ENCODE peak calls at places on chromosomes 12 and 14, in nine cellular contexts. K is uterus, D is H54, Y is body of pancreas, O is endothelial cell of umbilical vein, A is heart left ventricle, S is tibial nerve, Z is transverse colon, P is A549. J is an unnamed sample.

GRCh38 chr14:68583527-68584275 is 209.2 kb downstream of the ZFP36L1 start:
- DNase-seq in O (no peak), Y (no peak), Z (no peak), D (no peak), A (no peak), K (no peak), S (no peak), P (no peak), J (no peak)

GRCh38 chr14:51396222-51396815 is 156.3 kb downstream of the TMX1 start:
- DNase-seq in S (no peak), P (peak; percentile 74), D (no peak), Z (peak; percentile 13), Y (peak; percentile 37), A (no peak), K (peak; percentile 57), O (peak; percentile 99), J (peak; percentile 38)

GRCh38 chr14:105526781-105527380 is 498 bp downstream of the TMEM121 start:
- DNase-seq in D (no peak), Z (no peak), A (no peak), P (no peak), K (no peak), O (no peak), S (no peak), Y (peak; percentile 46), J (peak; percentile 85)

GRCh38 chr14:104805326-104805678 is 4.4 kb downstream of the ZBTB42 start:
- DNase-seq in S (no peak), K (no peak), Z (no peak), P (peak; percentile 81), O (no peak), D (peak; percentile 98), Y (peak; percentile 69), A (peak; percentile 68), J (no peak)

GRCh38 chr14:63757211-63757610 is 29.3 kb upstream of the SGPP1 start:
- DNase-seq in K (no peak), S (no peak), O (no peak), A (no peak), Z (no peak), Y (no peak), P (no peak), D (no peak), J (no peak)

GRCh38 chr12:43338848-43339526 is 213.0 kb downstream of the ADAMTS20 start:
- DNase-seq in Y (no peak), P (peak; percentile 24), A (no peak), S (no peak), D (peak; percentile 10), K (no peak), Z (no peak), O (peak; percentile 86), J (no peak)

GRCh38 chr14:76589246-76589645 is 172.0 kb upstream of the VASH1 start:
- DNase-seq in D (no peak), O (no peak), A (no peak), Z (no peak), P (peak; percentile 9), K (no peak), Y (no peak), S (no peak), J (no peak)

GRCh38 chr12:130031571-130032189 is 127.9 kb upstream of the TMEM132D start:
- DNase-seq in A (peak; percentile 78), Y (peak; percentile 73), P (peak; percentile 57), O (peak; percentile 7), S (no peak), Z (peak; percentile 48), D (peak; percentile 60), K (no peak), J (no peak)

GRCh38 chr12:124737040-124737419 is 126.6 kb downstream of the SCARB1 start:
- DNase-seq in Y (no peak), Z (no peak), K (no peak), D (no peak), A (no peak), P (no peak), S (no peak), O (no peak), J (no peak)

GRCh38 chr14:95437715-95438114 is 78.7 kb downstream of the SYNE3 start:
- DNase-seq in P (no peak), Y (no peak), D (no peak), O (no peak), A (no peak), S (no peak), K (no peak), Z (no peak), J (no peak)

GRCh38 chr12:49903700-49904423 is at the start of gene FAIM2:
- DNase-seq in D (no peak), Z (peak; percentile 24), O (no peak), K (peak; percentile 81), A (peak; percentile 82), S (no peak), Y (peak; percentile 22), P (no peak), J (no peak)

GRCh38 chr14:85279407-85279806 is 250.5 kb upstream of the FLRT2 start:
- DNase-seq in O (no peak), D (no peak), P (no peak), A (no peak), S (no peak), Z (no peak), K (no peak), Y (no peak), J (no peak)

GRCh38 chr12:90953956-90954421 is 987 bp downstream of the CCER1 start:
- DNase-seq in S (no peak), A (no peak), P (peak; percentile 85), Z (no peak), D (no peak), O (no peak), K (no peak), Y (peak; percentile 21), J (no peak)

GRCh38 chr14:82094819-82095218 is 561.2 kb upstream of the SEL1L start:
- DNase-seq in Z (no peak), S (no peak), D (no peak), O (no peak), Y (no peak), P (no peak), K (no peak), A (no peak), J (no peak)

GRCh38 chr14:85617799-85618198 is 87.9 kb downstream of the FLRT2 start:
- DNase-seq in K (no peak), O (no peak), Z (no peak), P (no peak), D (no peak), Y (no peak), S (no peak), A (no peak), J (no peak)

GRCh38 chr12:38931461-38931860 is 26.1 kb upstream of the CPNE8 start:
- DNase-seq in Y (no peak), A (no peak), Z (no peak), O (no peak), P (no peak), S (no peak), D (no peak), K (no peak), J (no peak)

GRCh38 chr12:77816196-77816595 is 14.5 kb upstream of the NAV3 start:
- DNase-seq in D (no peak), Y (no peak), A (no peak), K (no peak), O (no peak), Z (no peak), P (no peak), S (no peak), J (no peak)
- TF ChIP-seq POLR2A in D (no peak), Y (no peak), A (no peak), K (no peak), O (no peak), Z (no peak), P (no peak), S (no peak), J (no peak)

GRCh38 chr12:99618657-99619056 is 28.9 kb upstream of the GARIN6 start:
- DNase-seq in K (no peak), P (no peak), O (no peak), Y (no peak), Z (no peak), D (no peak), S (no peak), A (no peak), J (no peak)

GRCh38 chr12:99619389-99620158 is 28.0 kb upstream of the GARIN6 start:
- DNase-seq in Y (no peak), A (no peak), Z (no peak), K (no peak), O (no peak), D (peak; percentile 2), P (peak; percentile 31), S (no peak), J (no peak)

DNA sequence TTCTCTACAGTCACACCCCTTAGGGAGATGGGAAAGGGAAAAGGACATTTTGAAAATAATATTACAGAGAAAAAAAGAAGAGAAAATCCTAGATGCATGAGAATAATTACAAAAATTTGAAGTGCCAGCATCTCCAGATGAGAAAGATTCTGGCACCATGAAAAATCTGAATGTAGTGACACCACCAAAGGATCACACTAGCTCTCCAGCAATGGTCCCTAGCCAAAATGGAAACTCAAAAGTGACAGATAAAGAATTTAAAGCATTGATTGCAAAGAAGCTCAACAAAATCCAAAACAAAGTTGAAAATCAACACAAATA is 27.4 kb upstream of the GARIN6 start:
- DNase-seq in O (no peak), K (no peak), D (no peak), P (no peak), Y (no peak), Z (no peak), A (no peak), S (no peak), J (no peak)
- TF ChIP-seq POLR2A in O (no peak), K (no peak), D (no peak), P (no peak), Y (no peak), Z (no peak), A (no peak), S (no peak), J (no peak)

GRCh38 chr12:94769040-94769420 is 118.7 kb upstream of the TMCC3 start:
- DNase-seq in K (no peak), D (no peak), S (no peak), Z (peak; percentile 58), O (peak; percentile 52), A (no peak), Y (no peak), P (no peak), J (no peak)
- TF ChIP-seq POLR2A in K (no peak), D (no peak), S (no peak), Z (no peak), O (no peak), A (no peak), Y (no peak), P (no peak), J (no peak)

DNA sequence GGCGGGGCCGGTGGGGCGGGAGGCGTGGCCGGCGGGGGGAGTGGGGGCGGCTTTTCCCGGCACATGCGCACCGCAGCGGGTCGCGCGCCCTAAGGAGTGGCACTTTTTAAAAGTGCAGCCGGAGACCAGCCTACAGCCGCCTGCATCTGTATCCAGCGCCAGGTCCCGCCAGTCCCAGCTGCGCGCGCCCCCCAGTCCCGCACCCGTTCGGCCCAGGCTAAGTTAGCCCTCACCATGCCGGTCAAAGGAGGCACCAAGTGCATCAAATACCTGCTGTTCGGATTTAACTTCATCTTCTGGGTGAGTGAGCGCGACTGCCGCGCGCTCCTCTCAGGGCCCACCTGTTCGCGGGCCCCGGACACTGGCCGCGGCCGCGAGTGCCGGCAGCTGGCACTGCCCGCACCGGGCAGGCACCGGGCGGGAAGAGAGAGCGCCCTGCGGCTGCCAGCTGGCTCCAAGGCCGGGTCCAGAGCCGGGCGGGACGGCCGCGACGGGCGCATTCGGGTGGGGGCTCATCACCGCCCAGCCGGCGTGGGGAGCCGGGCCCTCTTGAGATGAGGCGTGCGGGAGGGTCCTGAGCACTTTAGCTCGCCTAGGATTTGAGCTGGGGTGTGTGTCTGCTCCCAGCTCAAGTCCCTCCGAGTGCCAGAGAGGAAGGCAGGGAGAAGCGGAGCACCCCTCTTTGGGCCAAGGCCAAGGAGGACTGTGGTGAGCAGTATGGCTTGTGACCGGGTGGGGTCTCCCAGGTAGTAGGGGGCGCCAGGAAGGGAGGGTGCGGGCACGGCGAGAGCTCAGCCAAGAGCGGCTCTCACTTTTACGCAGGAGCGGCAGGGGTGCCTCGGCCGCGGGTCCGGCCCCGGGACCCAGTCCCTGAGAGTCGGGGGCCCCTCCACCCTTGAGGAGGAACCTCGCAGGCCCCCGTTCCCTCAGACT is at the start of gene CD9:
- DNase-seq in S (peak; percentile 61), P (peak; percentile 78), A (peak; percentile 83), Z (peak; percentile 88), K (peak; percentile 81), O (peak; percentile 56), D (peak; percentile 83), Y (peak; percentile 86), J (no peak)
- TF ChIP-seq POLR2A in S (peak; percentile 79), P (peak; percentile 48), A (peak; percentile 82), Z (peak; percentile 96), K (peak; percentile 71), O (peak; percentile 91), D (no peak), Y (peak; percentile 69), J (no peak)